ENCODE peak calls at places on chromosome 21, in eight cellular contexts. Y, X, U, O, S, P, A and T are unnamed samples.

GRCh38 chr21:37225440-37225839 is 41.7 kb downstream of the VPS26C start:
- DNase-seq in Y (peak; percentile 5), X (no peak), U (no peak), O (no peak), S (no peak), P (no peak), A (no peak), T (no peak)

GRCh38 chr21:17783816-17784598 is 35.1 kb downstream of the C21orf91 start:
- DNase-seq in Y (no peak), X (no peak), U (no peak), O (no peak), S (no peak), P (no peak), A (peak; percentile 83), T (no peak)

GRCh38 chr21:39660191-39660590 is 47.5 kb downstream of the B3GALT5 start:
- DNase-seq in Y (no peak), X (no peak), U (no peak), O (peak; percentile 28), S (peak; percentile 29), P (peak; percentile 77), A (no peak), T (no peak)

GRCh38 chr21:24897883-24898282 is 709.4 kb downstream of the MRPL39 start:
- DNase-seq in Y (no peak), X (no peak), U (no peak), O (no peak), S (no peak), P (no peak), A (no peak), T (no peak)

GRCh38 chr21:37367758-37368535 is 1.4 kb downstream of the DYRK1A start:
- DNase-seq in Y (no peak), X (peak; percentile 61), U (peak; percentile 50), O (peak; percentile 46), S (peak; percentile 35), P (peak; percentile 49), A (peak; percentile 85), T (peak; percentile 51)

GRCh38 chr21:29477347-29477746 is 178.6 kb downstream of the BACH1 start:
- DNase-seq in Y (no peak), X (no peak), U (no peak), O (no peak), S (no peak), P (no peak), A (no peak), T (no peak)

GRCh38 chr21:27333091-27333490 is 366.2 kb upstream of the ADAMTS5 start:
- DNase-seq in Y (no peak), X (no peak), U (no peak), O (no peak), S (no peak), P (no peak), A (no peak), T (no peak)

GRCh38 chr21:45452696-45453307 is 47.8 kb downstream of the COL18A1 start:
- DNase-seq in Y (no peak), X (no peak), U (no peak), O (no peak), S (no peak), P (no peak), A (no peak), T (no peak)

GRCh38 chr21:38859852-38860251 is 54.1 kb downstream of the ETS2 start:
- DNase-seq in Y (no peak), X (peak; percentile 59), U (no peak), O (no peak), S (no peak), P (no peak), A (no peak), T (peak; percentile 87)

GRCh38 chr21:17402885-17403477 is 109.9 kb upstream of the CXADR start:
- DNase-seq in Y (no peak), X (peak; percentile 21), U (no peak), O (peak; percentile 71), S (no peak), P (peak; percentile 84), A (no peak), T (no peak)

GRCh38 chr21:45504021-45504515 is 38.2 kb downstream of the SLC19A1 start:
- DNase-seq in Y (no peak), X (no peak), U (no peak), O (no peak), S (no peak), P (no peak), A (no peak), T (no peak)

GRCh38 chr21:17660862-17661261 is 48.2 kb upstream of the BTG3 start:
- DNase-seq in Y (no peak), X (no peak), U (no peak), O (no peak), S (no peak), P (no peak), A (no peak), T (no peak)

GRCh38 chr21:25980710-25981109 is 189.9 kb downstream of the APP start:
- DNase-seq in Y (no peak), X (no peak), U (no peak), O (no peak), S (no peak), P (no peak), A (no peak), T (peak; percentile 94)

GRCh38 chr21:25901580-25901979 is 166.8 kb downstream of the GABPA start:
- DNase-seq in Y (no peak), X (peak; percentile 68), U (no peak), O (no peak), S (no peak), P (no peak), A (no peak), T (peak; percentile 24)

GRCh38 chr21:26934383-26934782 is 32.5 kb downstream of the ADAMTS5 start:
- DNase-seq in Y (no peak), X (no peak), U (no peak), O (no peak), S (no peak), P (no peak), A (no peak), T (no peak)

GRCh38 chr21:36190736-36191135 is 34.1 kb downstream of the DOP1B start:
- DNase-seq in Y (no peak), X (no peak), U (no peak), O (no peak), S (no peak), P (no peak), A (no peak), T (no peak)

GRCh38 chr21:36195613-36196012 is 39.0 kb downstream of the DOP1B start:
- DNase-seq in Y (no peak), X (no peak), U (no peak), O (no peak), S (no peak), P (no peak), A (no peak), T (no peak)

GRCh38 chr21:36188937-36189336 is 32.3 kb downstream of the DOP1B start:
- DNase-seq in Y (no peak), X (no peak), U (no peak), O (no peak), S (no peak), P (no peak), A (no peak), T (no peak)

GRCh38 chr21:36194024-36194423 is 37.4 kb downstream of the DOP1B start:
- DNase-seq in Y (no peak), X (no peak), U (peak; percentile 62), O (no peak), S (no peak), P (no peak), A (no peak), T (no peak)

GRCh38 chr21:36193200-36193599 is 36.6 kb downstream of the DOP1B start:
- DNase-seq in Y (no peak), X (no peak), U (no peak), O (no peak), S (no peak), P (no peak), A (no peak), T (peak; percentile 87)
- TF ChIP-seq CTCF in Y (no peak), X (no peak), U (no peak), O (no peak), S (no peak), P (no peak), A (no peak), T (no peak)

DNA sequence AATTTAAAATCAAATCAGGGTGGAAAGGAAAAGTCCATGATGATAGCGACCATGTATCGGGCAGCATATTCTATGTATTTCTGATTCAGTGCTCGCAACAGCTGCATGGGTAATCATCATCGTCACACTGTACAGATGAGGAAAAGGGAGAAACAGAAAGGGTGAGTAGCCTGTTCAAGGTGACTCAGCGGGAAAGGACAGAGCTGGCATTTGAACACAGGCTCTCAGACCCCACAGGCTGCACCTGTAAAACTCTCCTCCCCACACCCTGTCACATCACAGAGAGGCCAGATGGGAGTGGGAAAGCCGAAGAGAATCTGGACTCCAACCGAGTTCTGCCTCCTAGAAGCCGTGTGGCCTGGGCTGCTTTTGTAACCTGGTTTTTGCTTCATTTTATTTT is 14.0 kb downstream of the RUNX1 start:
- DNase-seq in Y (no peak), X (no peak), U (no peak), O (no peak), S (no peak), P (no peak), A (no peak), T (no peak)
- H3K4me3 ChIP-seq in Y (no peak overlapping the region), X (no peak overlapping the region), U (no peak overlapping the region), O (no peak overlapping the region), S (no peak overlapping the region), P (no peak overlapping the region), A (no peak overlapping the region), T (no peak overlapping the region)

GRCh38 chr21:42614811-42615342 is 38.5 kb upstream of the PDE9A start:
- DNase-seq in Y (no peak), X (no peak), U (no peak), O (no peak), S (peak; percentile 4), P (no peak), A (peak; percentile 44), T (peak; percentile 96)

GRCh38 chr21:42615924-42616323 is 37.5 kb upstream of the PDE9A start:
- DNase-seq in Y (no peak), X (no peak), U (no peak), O (no peak), S (peak; percentile 2), P (no peak), A (no peak), T (no peak)

GRCh38 chr21:42617476-42617875 is 35.9 kb upstream of the PDE9A start:
- DNase-seq in Y (no peak), X (no peak), U (no peak), O (no peak), S (peak; percentile 9), P (no peak), A (no peak), T (no peak)

GRCh38 chr21:42618713-42619112 is 34.7 kb upstream of the PDE9A start:
- DNase-seq in Y (no peak), X (no peak), U (no peak), O (no peak), S (no peak), P (no peak), A (no peak), T (no peak)

GRCh38 chr21:42616366-42617340 is 36.8 kb upstream of the PDE9A start:
- DNase-seq in Y (no peak), X (no peak), U (no peak), O (no peak), S (peak; percentile 9), P (no peak), A (no peak), T (no peak)
- TF ChIP-seq CTCF in Y (no peak), X (no peak), U (no peak), O (no peak), S (no peak), P (no peak), A (no peak), T (no peak)

DNA sequence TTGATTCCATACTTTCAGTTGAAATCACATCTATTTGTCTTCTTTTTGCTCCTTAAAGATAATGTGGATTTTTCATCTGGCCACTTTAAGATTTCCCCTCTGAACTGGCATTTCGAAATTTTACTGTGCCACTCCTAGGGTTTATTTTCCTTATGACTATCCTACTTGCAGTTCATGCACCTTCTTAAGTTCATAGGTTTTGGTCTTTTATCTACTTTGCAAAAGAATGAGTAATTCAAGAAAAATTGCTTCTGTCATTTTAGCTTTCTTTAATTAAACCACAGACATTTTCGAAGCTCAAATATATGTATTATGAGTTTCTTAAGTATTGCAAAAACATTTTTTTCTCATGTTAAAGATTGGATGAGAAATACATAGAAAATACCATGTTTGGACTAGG is 1244.8 kb upstream of the TMPRSS15 start:
- DNase-seq in Y (no peak), X (no peak), U (no peak), O (peak; percentile 1), S (no peak), P (peak; percentile 62), A (no peak), T (no peak)
- H3K4me3 ChIP-seq in Y (no peak overlapping the region), X (no peak overlapping the region), U (no peak overlapping the region), O (no peak overlapping the region), S (no peak overlapping the region), P (no peak overlapping the region), A (no peak overlapping the region), T (no peak overlapping the region)